ENCODE peak calls at places on chromosomes 4 and X, in six cellular contexts. One of them, this sample, is unnamed.

GRCh38 chr4:52038109-52038912 is at the start of gene SGCB:
- DNase-seq in ovary: peak; percentile 77
- DNase-seq in WTC11: peak; percentile 74
- DNase-seq in cardiac fibroblast: peak; percentile 43
- DNase-seq in A549: peak; percentile 37
- DNase-seq in endodermal cell: peak; percentile 87
- DNase-seq in this sample: peak; percentile 80

GRCh38 chrX:39645059-39645895 is 452.5 kb downstream of the BCOR start:
- DNase-seq in ovary: peak; percentile 83
- DNase-seq in WTC11: no peak
- DNase-seq in cardiac fibroblast: peak; percentile 88
- DNase-seq in A549: no peak
- DNase-seq in endodermal cell: no peak
- DNase-seq in this sample: no peak

GRCh38 chrX:87376896-87377295 is 140.7 kb upstream of the KLHL4 start:
- DNase-seq in cardiac fibroblast: no peak
- DNase-seq in A549: no peak
- DNase-seq in ovary: no peak
- DNase-seq in WTC11: no peak
- DNase-seq in endodermal cell: no peak
- DNase-seq in this sample: no peak

GRCh38 chr4:37882665-37883296 is 8.1 kb upstream of the TBC1D1 start:
- DNase-seq in ovary: no peak
- DNase-seq in WTC11: no peak
- DNase-seq in cardiac fibroblast: no peak
- DNase-seq in endodermal cell: no peak
- DNase-seq in A549: no peak
- DNase-seq in this sample: no peak

GRCh38 chrX:133965321-133965720 is 20.1 kb downstream of the GPC3 start:
- DNase-seq in endodermal cell: no peak
- DNase-seq in A549: no peak
- DNase-seq in WTC11: no peak
- DNase-seq in ovary: no peak
- DNase-seq in cardiac fibroblast: no peak
- DNase-seq in this sample: no peak

GRCh38 chr4:11503166-11503565 is 74.5 kb upstream of the HS3ST1 start:
- DNase-seq in WTC11: no peak
- DNase-seq in cardiac fibroblast: no peak
- DNase-seq in endodermal cell: no peak
- DNase-seq in ovary: no peak
- DNase-seq in A549: no peak
- DNase-seq in this sample: no peak

GRCh38 chr4:82613111-82613510 is 51.3 kb upstream of the TMEM150C start:
- DNase-seq in endodermal cell: no peak
- DNase-seq in ovary: no peak
- DNase-seq in A549: no peak
- DNase-seq in WTC11: no peak
- DNase-seq in cardiac fibroblast: no peak
- DNase-seq in this sample: no peak

GRCh38 chr4:90318208-90318607 is 191.0 kb downstream of the CCSER1 start:
- DNase-seq in ovary: no peak
- DNase-seq in endodermal cell: no peak
- DNase-seq in A549: no peak
- DNase-seq in WTC11: no peak
- DNase-seq in cardiac fibroblast: peak; percentile 90
- DNase-seq in this sample: no peak

GRCh38 chr4:79653871-79654270 is 245.8 kb upstream of the GK2 start:
- DNase-seq in WTC11: no peak
- DNase-seq in endodermal cell: no peak
- DNase-seq in ovary: no peak
- DNase-seq in A549: no peak
- DNase-seq in cardiac fibroblast: no peak
- DNase-seq in this sample: no peak

GRCh38 chrX:9643807-9644206 is 121.8 kb downstream of the GPR143 start:
- DNase-seq in endodermal cell: no peak
- DNase-seq in WTC11: no peak
- DNase-seq in cardiac fibroblast: no peak
- DNase-seq in A549: no peak
- DNase-seq in ovary: no peak
- DNase-seq in this sample: no peak
- TF ChIP-seq CTCF in endodermal cell: no peak
- TF ChIP-seq CTCF in WTC11: no peak
- TF ChIP-seq CTCF in cardiac fibroblast: no peak
- TF ChIP-seq CTCF in A549: no peak
- TF ChIP-seq CTCF in ovary: no peak
- TF ChIP-seq CTCF in this sample: no peak

GRCh38 chrX:48538641-48539344 is 721 bp upstream of the TBC1D25 start:
- DNase-seq in endodermal cell: no peak
- DNase-seq in ovary: peak; percentile 29
- DNase-seq in WTC11: no peak
- DNase-seq in cardiac fibroblast: no peak
- DNase-seq in A549: no peak
- DNase-seq in this sample: no peak

GRCh38 chrX:48539345-48540014 is at the start of gene TBC1D25:
- DNase-seq in A549: peak; percentile 90
- DNase-seq in ovary: peak; percentile 96
- DNase-seq in WTC11: peak; percentile 95
- DNase-seq in endodermal cell: peak; percentile 97
- DNase-seq in cardiac fibroblast: peak; percentile 98
- DNase-seq in this sample: peak; percentile 90

GRCh38 chrX:48540480-48540879 is 966 bp downstream of the TBC1D25 start:
- DNase-seq in endodermal cell: no peak
- DNase-seq in cardiac fibroblast: no peak
- DNase-seq in ovary: no peak
- DNase-seq in WTC11: no peak
- DNase-seq in A549: no peak
- DNase-seq in this sample: no peak

GRCh38 chrX:48541140-48541814 is 1.8 kb downstream of the TBC1D25 start:
- DNase-seq in A549: no peak
- DNase-seq in ovary: no peak
- DNase-seq in cardiac fibroblast: no peak
- DNase-seq in endodermal cell: no peak
- DNase-seq in WTC11: no peak
- DNase-seq in this sample: no peak

DNA sequence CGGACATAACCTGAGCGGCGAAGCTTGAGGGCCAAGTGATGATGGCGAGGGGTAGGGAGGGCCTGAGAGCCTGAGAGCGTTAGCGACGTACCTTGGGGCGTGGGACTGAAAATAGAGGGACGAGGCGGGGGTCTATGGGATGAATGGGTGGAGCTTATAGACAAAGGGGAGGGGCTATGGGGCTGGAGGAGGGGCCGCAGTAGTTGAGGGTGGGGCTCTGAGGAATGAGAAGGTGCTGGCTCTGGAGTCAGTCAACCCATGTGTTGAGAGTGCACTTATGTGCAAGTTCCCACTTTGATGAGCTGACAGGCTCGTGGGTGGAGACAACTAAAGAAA is 469 bp downstream of the TBC1D25 start:
- DNase-seq in cardiac fibroblast: peak; percentile 41
- DNase-seq in A549: peak; percentile 55
- DNase-seq in endodermal cell: no peak
- DNase-seq in WTC11: peak; percentile 51
- DNase-seq in ovary: no peak
- DNase-seq in this sample: peak; percentile 46
- TF ChIP-seq CTCF in cardiac fibroblast: no peak
- TF ChIP-seq CTCF in A549: no peak
- TF ChIP-seq CTCF in endodermal cell: no peak
- TF ChIP-seq CTCF in WTC11: no peak
- TF ChIP-seq CTCF in ovary: no peak
- TF ChIP-seq CTCF in this sample: no peak

GRCh38 chr4:16752150-16752549 is 146.3 kb downstream of the LDB2 start:
- DNase-seq in WTC11: no peak
- DNase-seq in endodermal cell: no peak
- DNase-seq in cardiac fibroblast: peak; percentile 58
- DNase-seq in A549: no peak
- DNase-seq in ovary: no peak
- DNase-seq in this sample: no peak
- TF ChIP-seq CTCF in WTC11: no peak
- TF ChIP-seq CTCF in endodermal cell: peak; percentile 69
- TF ChIP-seq CTCF in cardiac fibroblast: peak; percentile 43
- TF ChIP-seq CTCF in A549: no peak
- TF ChIP-seq CTCF in ovary: peak; percentile 26
- TF ChIP-seq CTCF in this sample: no peak

DNA sequence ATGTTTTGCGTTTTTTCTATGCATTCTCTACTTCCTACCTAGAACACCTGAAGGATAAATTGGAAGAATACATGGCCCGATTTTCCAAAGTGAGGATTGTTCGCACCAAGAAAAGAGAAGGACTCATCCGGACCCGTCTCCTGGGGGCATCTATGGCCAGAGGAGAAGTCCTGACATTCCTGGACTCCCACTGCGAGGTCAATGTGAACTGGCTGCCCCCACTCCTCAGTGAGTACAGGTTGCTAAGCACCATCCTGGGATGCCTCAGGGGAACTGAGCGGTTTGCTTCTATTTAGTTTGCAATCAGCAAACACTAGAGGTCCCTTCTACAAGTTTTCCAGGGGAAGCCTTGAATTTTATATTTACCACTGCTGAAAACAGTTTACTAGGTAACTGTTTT is 359.3 kb upstream of the GALNT7 start:
- DNase-seq in WTC11: peak; percentile 89
- DNase-seq in A549: no peak
- DNase-seq in endodermal cell: peak; percentile 92
- DNase-seq in cardiac fibroblast: no peak
- DNase-seq in ovary: no peak
- DNase-seq in this sample: no peak
- TF ChIP-seq CTCF in WTC11: no peak
- TF ChIP-seq CTCF in A549: no peak
- TF ChIP-seq CTCF in endodermal cell: peak; percentile 31
- TF ChIP-seq CTCF in cardiac fibroblast: no peak
- TF ChIP-seq CTCF in ovary: no peak
- TF ChIP-seq CTCF in this sample: no peak

GRCh38 chrX:63735882-63736281 is 49.1 kb downstream of the ARHGEF9 start:
- DNase-seq in ovary: no peak
- DNase-seq in endodermal cell: no peak
- DNase-seq in WTC11: no peak
- DNase-seq in cardiac fibroblast: peak; percentile 30
- DNase-seq in A549: no peak
- DNase-seq in this sample: no peak

GRCh38 chrX:63743596-63743995 is 41.4 kb downstream of the ARHGEF9 start:
- DNase-seq in A549: no peak
- DNase-seq in WTC11: no peak
- DNase-seq in cardiac fibroblast: no peak
- DNase-seq in ovary: no peak
- DNase-seq in endodermal cell: no peak
- DNase-seq in this sample: no peak

GRCh38 chrX:63740382-63740781 is 44.6 kb downstream of the ARHGEF9 start:
- DNase-seq in WTC11: no peak
- DNase-seq in A549: no peak
- DNase-seq in endodermal cell: no peak
- DNase-seq in cardiac fibroblast: no peak
- DNase-seq in ovary: no peak
- DNase-seq in this sample: no peak

GRCh38 chrX:63738696-63739095 is 46.3 kb downstream of the ARHGEF9 start:
- DNase-seq in endodermal cell: no peak
- DNase-seq in WTC11: no peak
- DNase-seq in ovary: no peak
- DNase-seq in A549: no peak
- DNase-seq in cardiac fibroblast: no peak
- DNase-seq in this sample: no peak

GRCh38 chrX:63739885-63740284 is 45.1 kb downstream of the ARHGEF9 start:
- DNase-seq in ovary: no peak
- DNase-seq in WTC11: no peak
- DNase-seq in endodermal cell: peak; percentile 50
- DNase-seq in cardiac fibroblast: no peak
- DNase-seq in A549: no peak
- DNase-seq in this sample: no peak
- TF ChIP-seq CTCF in ovary: no peak
- TF ChIP-seq CTCF in WTC11: no peak
- TF ChIP-seq CTCF in endodermal cell: peak; percentile 47
- TF ChIP-seq CTCF in cardiac fibroblast: no peak
- TF ChIP-seq CTCF in A549: no peak
- TF ChIP-seq CTCF in this sample: no peak

GRCh38 chrX:26597981-26598380 is 382.0 kb downstream of the MAGEB5 start:
- DNase-seq in ovary: no peak
- DNase-seq in WTC11: no peak
- DNase-seq in cardiac fibroblast: peak; percentile 40
- DNase-seq in endodermal cell: no peak
- DNase-seq in A549: no peak
- DNase-seq in this sample: no peak
- TF ChIP-seq CTCF in ovary: no peak
- TF ChIP-seq CTCF in WTC11: no peak
- TF ChIP-seq CTCF in cardiac fibroblast: no peak
- TF ChIP-seq CTCF in endodermal cell: no peak
- TF ChIP-seq CTCF in A549: no peak
- TF ChIP-seq CTCF in this sample: no peak